ENCODE peak calls at places on chromosomes 3 and 15, in ten cellular contexts. E is stimulated activated CD4-positive, alpha-beta T cell treated with anti-CD3 and anti-CD28 coated beads, Interleukin-15, amount 100 ng/mL, for 48 hours; D is GM23248; O is activated naive CD4-positive, alpha-beta T cell treated with anti-CD3 and anti-CD28 coated beads, Interleukin-2, amount 50 U/mL, for 16 hours; J is AG09309; Q is WERI-Rb-1; U is posterior vena cava; S is lung; Y is iris pigment epithelial cell; V is activated gamma-delta T cell. H is an unnamed sample.
A peak's percentile ranks its signal among the peaks of the same experiment; 100 is the strongest.

GRCh38 chr3:134407247-134407640 is 33.0 kb upstream of the AMOTL2 start:
- DNase-seq in Y (no peak), O (no peak), D (peak; percentile 67), V (no peak), J (no peak), Q (no peak), E (no peak), U (no peak), S (no peak), H (no peak)

GRCh38 chr3:9399746-9400145 is 2.3 kb downstream of the SETD5 start:
- DNase-seq in Q (peak; percentile 84), O (no peak), E (no peak), U (peak; percentile 88), D (peak; percentile 98), V (no peak), Y (peak; percentile 96), S (peak; percentile 43), J (peak; percentile 84), H (peak; percentile 53)

GRCh38 chr3:49721165-49721860 is 1.8 kb upstream of the AMIGO3 start:
- DNase-seq in V (no peak), Q (no peak), O (no peak), E (no peak), Y (no peak), S (no peak), J (no peak), D (no peak), U (peak; percentile 66), H (no peak)

GRCh38 chr3:62940763-62941632 is 65.8 kb upstream of the CADPS start:
- DNase-seq in O (no peak), V (no peak), S (no peak), J (peak; percentile 33), Q (no peak), D (peak; percentile 82), E (no peak), U (no peak), Y (peak; percentile 18), H (no peak)

GRCh38 chr3:186772886-186773417 is 10.4 kb upstream of the EIF4A2 start:
- DNase-seq in S (peak; percentile 62), Q (no peak), D (peak; percentile 82), J (no peak), E (peak; percentile 60), U (peak; percentile 94), Y (no peak), O (peak; percentile 62), V (peak; percentile 21), H (no peak)

GRCh38 chr3:14536055-14536815 is 3.9 kb downstream of the GRIP2 start:
- DNase-seq in S (no peak), V (no peak), Y (no peak), Q (no peak), U (peak; percentile 51), O (no peak), D (no peak), E (no peak), J (no peak), H (no peak)

GRCh38 chr3:105647047-105647446 is 221.8 kb downstream of the CBLB start:
- DNase-seq in Y (peak; percentile 97), V (no peak), O (no peak), D (peak; percentile 91), S (no peak), E (no peak), Q (no peak), U (no peak), J (peak; percentile 77), H (peak; percentile 12)

GRCh38 chr3:172673210-172673679 is 37.6 kb downstream of the NCEH1 start:
- DNase-seq in O (peak; percentile 60), U (no peak), S (peak; percentile 80), E (peak; percentile 66), V (no peak), Y (peak; percentile 81), J (peak; percentile 37), D (peak; percentile 78), Q (peak; percentile 83), H (no peak)

GRCh38 chr3:130950641-130951040 is 56.8 kb downstream of the ATP2C1 start:
- DNase-seq in U (no peak), D (peak; percentile 66), S (no peak), V (no peak), Y (peak; percentile 82), Q (no peak), J (no peak), E (no peak), O (no peak), H (no peak)

GRCh38 chr3:55899887-55900286 is 412.8 kb upstream of the WNT5A start:
- DNase-seq in Q (no peak), S (no peak), E (no peak), O (no peak), J (no peak), U (no peak), V (no peak), D (no peak), Y (no peak), H (no peak)

GRCh38 chr3:13550257-13550693 is 1.4 kb downstream of the FBLN2 start:
- DNase-seq in J (no peak), U (no peak), O (no peak), S (no peak), E (no peak), Y (no peak), D (no peak), V (no peak), Q (no peak), H (no peak)

GRCh38 chr3:126399348-126399730 is 4.6 kb downstream of the CFAP100 start:
- DNase-seq in Q (no peak), U (no peak), S (no peak), E (no peak), V (no peak), Y (no peak), O (no peak), D (no peak), J (no peak), H (no peak)

GRCh38 chr3:87120850-87121249 is 106.3 kb upstream of the CHMP2B start:
- DNase-seq in E (no peak), J (no peak), Y (no peak), O (no peak), Q (no peak), S (no peak), V (no peak), U (no peak), D (no peak), H (no peak)

GRCh38 chr3:172454180-172454579 is 5.9 kb upstream of the GHSR start:
- DNase-seq in J (no peak), Q (no peak), O (no peak), Y (no peak), E (no peak), D (peak; percentile 38), S (no peak), V (no peak), U (no peak), H (no peak)

GRCh38 chr3:192553707-192554106 is 173.6 kb downstream of the FGF12 start:
- DNase-seq in Q (no peak), O (no peak), V (no peak), S (no peak), U (no peak), Y (no peak), J (no peak), D (no peak), E (no peak), H (no peak)

GRCh38 chr3:29805757-29806156 is 524.9 kb downstream of the RBMS3 start:
- DNase-seq in O (no peak), U (no peak), Q (no peak), V (no peak), J (no peak), Y (peak; percentile 56), D (peak; percentile 37), S (no peak), E (no peak), H (no peak)

GRCh38 chr15:69578792-69579587 is 126.4 kb downstream of the RPLP1 start:
- DNase-seq in Y (no peak), Q (no peak), U (peak; percentile 55), D (no peak), S (peak; percentile 92), J (no peak), O (no peak), E (no peak), V (no peak), H (no peak)

GRCh38 chr3:42024578-42025387 is 62.9 kb upstream of the ULK4 start:
- DNase-seq in Y (no peak), O (no peak), E (no peak), V (no peak), U (no peak), D (peak; percentile 32), J (no peak), S (no peak), Q (no peak), H (no peak)

GRCh38 chr3:129563332-129563731 is 20.4 kb downstream of the H1-8 start:
- DNase-seq in O (no peak), E (no peak), D (no peak), S (no peak), Q (no peak), Y (no peak), J (no peak), U (no peak), V (no peak), H (no peak)

GRCh38 chr3:65951836-65952505 is 86.7 kb downstream of the MAGI1 start:
- DNase-seq in J (no peak), O (no peak), Y (peak; percentile 65), E (no peak), S (no peak), V (no peak), Q (no peak), D (no peak), U (no peak), H (no peak)

GRCh38 chr3:67655364-67656121 is 1.1 kb upstream of the SUCLG2 start:
- DNase-seq in U (no peak), Y (no peak), O (peak; percentile 56), S (peak; percentile 30), Q (no peak), E (peak; percentile 65), J (no peak), D (peak; percentile 16), V (no peak), H (no peak)

GRCh38 chr15:71899665-71900064 is 89.3 kb downstream of the NR2E3 start:
- DNase-seq in J (no peak), V (no peak), D (no peak), E (no peak), O (no peak), U (no peak), S (no peak), Q (no peak), Y (no peak), H (no peak)

GRCh38 chr15:67721996-67722395 is 103.3 kb upstream of the SKOR1 start:
- DNase-seq in E (no peak), D (no peak), S (no peak), Y (no peak), J (no peak), Q (no peak), U (no peak), V (no peak), O (no peak), H (no peak)

GRCh38 chr3:130905551-130905950 is 11.7 kb downstream of the ATP2C1 start:
- DNase-seq in V (no peak), O (no peak), Q (no peak), J (peak; percentile 69), E (no peak), U (no peak), Y (peak; percentile 54), S (no peak), D (peak; percentile 22), H (no peak)

GRCh38 chr3:19159966-19160365 is 11.7 kb downstream of the KCNH8 start:
- DNase-seq in V (no peak), Y (no peak), S (no peak), D (no peak), E (no peak), J (no peak), U (no peak), Q (no peak), O (no peak), H (no peak)

GRCh38 chr3:12372762-12373280 is 84.0 kb downstream of the PPARG start:
- DNase-seq in S (no peak), Q (no peak), V (no peak), Y (no peak), O (no peak), U (no peak), D (no peak), E (no peak), J (no peak), H (no peak)

GRCh38 chr3:69879051-69879450 is 120.5 kb upstream of the SAMMSON start:
- DNase-seq in J (no peak), Q (no peak), V (no peak), E (no peak), Y (no peak), U (peak; percentile 36), S (no peak), D (no peak), O (no peak), H (no peak)

H was measured in GOT3.